ENCODE peak calls at places on chromosomes 7 and 10, in six cellular contexts. D, O, K, G, P and Y are unnamed samples.
A peak's percentile ranks its signal among the peaks of the same experiment; 100 is the strongest.

GRCh38 chr10:1011696-1012095 is 14.0 kb downstream of the IDI2 start:
- DNase-seq in D (peak; percentile 15), O (no peak), K (no peak), G (peak; percentile 67), P (no peak), Y (no peak)

GRCh38 chr10:26737730-26738129 is 40.2 kb downstream of the PDSS1 start:
- DNase-seq in D (no peak), O (no peak), K (no peak), G (no peak), P (no peak), Y (no peak)

GRCh38 chr10:112793197-112793921 is 156.7 kb upstream of the TCF7L2 start:
- DNase-seq in D (no peak), O (no peak), K (no peak), G (no peak), P (no peak), Y (no peak)

GRCh38 chr10:12177642-12178041 is 18.0 kb downstream of the NUDT5 start:
- DNase-seq in D (no peak), O (no peak), K (no peak), G (no peak), P (no peak), Y (no peak)

GRCh38 chr10:4946349-4946717 is 16.9 kb upstream of the AKR1C1 start:
- DNase-seq in D (no peak), O (no peak), K (no peak), G (no peak), P (no peak), Y (no peak)

GRCh38 chr7:108468246-108468645 is 12.0 kb upstream of the NRCAM start:
- DNase-seq in D (no peak), O (no peak), K (no peak), G (no peak), P (no peak), Y (no peak)

GRCh38 chr10:90805211-90805610 is 52.6 kb downstream of the HTR7 start:
- DNase-seq in D (no peak), O (no peak), K (no peak), G (no peak), P (no peak), Y (no peak)

GRCh38 chr7:23277359-23277989 is 21.7 kb upstream of the MALSU1 start:
- DNase-seq in D (peak; percentile 39), O (no peak), K (no peak), G (no peak), P (no peak), Y (peak; percentile 47)

GRCh38 chr10:61024801-61025201 is 80.8 kb upstream of the RHOBTB1 start:
- DNase-seq in D (no peak), O (no peak), K (no peak), G (no peak), P (no peak), Y (no peak)

GRCh38 chr7:98251251-98251843 is 685 bp downstream of the TECPR1 start:
- DNase-seq in D (peak; percentile 48), O (no peak), K (no peak), G (peak; percentile 88), P (peak; percentile 81), Y (no peak)

GRCh38 chr7:50534690-50535290 is 30.4 kb downstream of the DDC start:
- DNase-seq in D (peak; percentile 82), O (no peak), K (no peak), G (peak; percentile 63), P (no peak), Y (peak; percentile 98)

GRCh38 chr7:128855559-128855958 is 7.1 kb upstream of the ATP6V1F start:
- DNase-seq in D (no peak), O (no peak), K (no peak), G (no peak), P (no peak), Y (no peak)

GRCh38 chr7:23633417-23633816 is 36.2 kb downstream of the CCDC126 start:
- DNase-seq in D (no peak), O (no peak), K (no peak), G (no peak), P (no peak), Y (no peak)

GRCh38 chr10:6151087-6151977 is 51.4 kb upstream of the PFKFB3 start:
- DNase-seq in D (peak; percentile 76), O (no peak), K (peak; percentile 86), G (peak; percentile 91), P (peak; percentile 76), Y (no peak)

GRCh38 chr10:683448-684071 is 5.9 kb downstream of the DIP2C start:
- DNase-seq in D (peak; percentile 78), O (no peak), K (peak; percentile 91), G (no peak), P (peak; percentile 46), Y (peak; percentile 88)

GRCh38 chr7:8594115-8594514 is 160.7 kb downstream of the NXPH1 start:
- DNase-seq in D (no peak), O (no peak), K (no peak), G (no peak), P (no peak), Y (no peak)

GRCh38 chr10:3811331-3811870 is 26.4 kb upstream of the KLF6 start:
- DNase-seq in D (no peak), O (no peak), K (no peak), G (no peak), P (no peak), Y (no peak)
- H3K27ac ChIP-seq in D (no peak overlapping the region), O (peak overlapping the region; percentile 96), K (peak overlapping the region; percentile 64), G (peak overlapping the region; percentile 75), P (peak overlapping the region; percentile 88), Y (peak overlapping the region; percentile 42)

GRCh38 chr10:132886211-132887099 is 55.9 kb downstream of the CFAP46 start:
- DNase-seq in D (no peak), O (peak; percentile 47), K (peak; percentile 52), G (peak; percentile 69), P (peak; percentile 51), Y (no peak)
- TF ChIP-seq CTCF in D (no peak), O (no peak), K (no peak), G (no peak), P (no peak), Y (no peak)

GRCh38 chr10:35271086-35271834 is 65.0 kb upstream of the CCNY start:
- DNase-seq in D (no peak), O (no peak), K (no peak), G (no peak), P (no peak), Y (no peak)

GRCh38 chr10:35265435-35265834 is 70.9 kb upstream of the CCNY start:
- DNase-seq in D (no peak), O (no peak), K (no peak), G (no peak), P (no peak), Y (no peak)

GRCh38 chr10:35268323-35268722 is 68.0 kb upstream of the CCNY start:
- DNase-seq in D (no peak), O (no peak), K (no peak), G (no peak), P (no peak), Y (no peak)

GRCh38 chr10:35270100-35270499 is 66.2 kb upstream of the CCNY start:
- DNase-seq in D (no peak), O (no peak), K (no peak), G (no peak), P (no peak), Y (no peak)

GRCh38 chr10:35268791-35269257 is 67.5 kb upstream of the CCNY start:
- DNase-seq in D (no peak), O (no peak), K (no peak), G (no peak), P (no peak), Y (no peak)
- H3K27ac ChIP-seq in D (no peak overlapping the region), O (no peak overlapping the region), K (no peak overlapping the region), G (no peak overlapping the region), P (no peak overlapping the region), Y (no peak overlapping the region)

GRCh38 chr10:76420725-76421124 is 989.3 kb downstream of the LRMDA start:
- DNase-seq in D (no peak), O (no peak), K (no peak), G (no peak), P (no peak), Y (no peak)

GRCh38 chr10:76428541-76429330 is 997.3 kb downstream of the LRMDA start:
- DNase-seq in D (no peak), O (no peak), K (no peak), G (no peak), P (no peak), Y (peak; percentile 91)

GRCh38 chr10:76422769-76423168 is 991.3 kb downstream of the LRMDA start:
- DNase-seq in D (no peak), O (no peak), K (no peak), G (no peak), P (no peak), Y (no peak)
- TF ChIP-seq CTCF in D (no peak), O (no peak), K (no peak), G (no peak), P (no peak), Y (peak; percentile 37)

DNA sequence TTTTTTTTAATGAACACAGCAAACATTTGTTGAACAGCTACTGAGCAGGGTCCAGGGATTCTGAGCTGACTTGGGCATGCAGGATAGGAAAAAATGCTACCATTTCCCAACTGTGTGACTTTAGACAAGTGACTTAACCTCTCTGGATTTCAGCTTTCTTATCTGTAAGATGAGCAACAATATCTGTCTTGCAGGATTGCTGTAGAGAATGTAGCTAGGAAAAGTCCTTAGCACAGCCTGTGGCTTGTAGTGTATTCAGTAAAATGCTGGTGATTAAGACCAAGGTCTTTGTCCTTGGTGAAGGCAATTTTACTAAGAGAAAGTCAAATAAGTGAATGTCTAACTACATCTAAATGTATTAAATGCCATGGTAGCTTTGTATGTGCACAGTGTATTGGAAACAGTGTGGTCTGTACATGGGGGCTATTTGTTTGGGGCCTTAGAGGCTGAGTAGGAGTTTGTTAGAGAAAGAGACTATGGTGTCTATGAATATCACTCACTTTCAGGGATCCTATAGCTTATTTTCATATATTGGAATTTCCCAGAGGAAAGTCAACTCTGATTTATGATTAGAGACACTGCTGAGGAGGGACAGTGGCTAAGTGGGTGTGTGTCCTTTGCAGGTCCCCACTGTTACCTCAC is 118.9 kb downstream of the CDH23 start:
- DNase-seq in D (no peak), O (no peak), K (no peak), G (no peak), P (no peak), Y (no peak)
- H3K27ac ChIP-seq in D (no peak overlapping the region), O (no peak overlapping the region), K (no peak overlapping the region), G (no peak overlapping the region), P (no peak overlapping the region), Y (no peak overlapping the region)

DNA sequence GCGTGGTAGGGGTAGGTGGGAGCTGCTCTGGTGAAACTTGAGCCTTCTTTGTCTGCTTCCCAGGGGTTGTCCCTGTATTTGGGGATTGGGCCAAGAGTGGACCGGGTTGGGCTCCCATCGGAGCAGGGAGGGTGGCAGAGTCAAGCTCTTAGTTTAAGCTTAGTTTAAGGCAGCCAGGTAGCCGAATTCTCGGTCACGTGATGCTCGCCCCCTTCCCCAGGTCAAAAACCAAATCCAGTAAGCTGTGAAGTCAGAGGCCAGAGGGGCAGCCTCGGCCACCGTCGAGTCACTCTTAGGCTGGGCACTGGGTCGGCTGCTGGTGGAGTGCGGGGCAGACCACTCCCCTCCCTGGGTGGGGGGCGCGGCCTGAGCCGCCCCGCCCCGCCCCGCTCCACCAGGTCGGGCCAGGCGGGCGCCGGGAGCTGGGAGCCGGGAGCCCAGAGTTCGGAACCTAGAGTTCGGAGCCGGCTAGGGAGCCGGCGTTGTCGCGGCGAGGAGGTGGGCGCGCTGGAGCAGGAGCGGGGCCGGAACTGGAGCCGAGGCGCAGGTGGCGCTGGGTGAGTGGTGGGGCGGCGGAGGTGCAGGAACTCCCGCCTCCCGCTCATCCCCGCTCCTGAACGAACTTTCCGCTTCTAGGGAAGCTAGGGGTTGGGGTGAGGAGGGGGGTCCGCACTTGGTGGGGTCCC is 2.8 kb upstream of the LZTS2 start:
- DNase-seq in D (peak; percentile 59), O (no peak), K (no peak), G (peak; percentile 91), P (peak; percentile 76), Y (no peak)
- TF ChIP-seq CTCF in D (no peak), O (no peak), K (no peak), G (no peak), P (no peak), Y (no peak)